ENCODE peak calls at places on chromosomes 1 and 21, in five cellular contexts. One of them, this sample, is unnamed. For H3K36me3, the result is how much of the 10 kb centered on the place peaks cover.

GRCh38 chr1:31434101-31434871 is 21.3 kb downstream of the SERINC2 start:
- DNase-seq in colonic mucosa: no peak
- DNase-seq in adipocyte: no peak
- DNase-seq in GM23338: peak
- DNase-seq in GM23248: no peak
- DNase-seq in this sample: no peak

GRCh38 chr21:35478096-35479080 is 429.3 kb upstream of the RUNX1 start:
- DNase-seq in GM23248: no peak
- DNase-seq in adipocyte: no peak
- DNase-seq in GM23338: no peak
- DNase-seq in colonic mucosa: no peak
- DNase-seq in this sample: no peak

GRCh38 chr1:14660795-14661194 is 62.3 kb downstream of the KAZN start:
- DNase-seq in adipocyte: no peak
- DNase-seq in colonic mucosa: no peak
- DNase-seq in GM23248: peak
- DNase-seq in GM23338: no peak
- DNase-seq in this sample: no peak

GRCh38 chr21:36698160-36699025 is 522 bp upstream of the SIM2 start:
- DNase-seq in GM23338: peak
- DNase-seq in colonic mucosa: no peak
- DNase-seq in GM23248: no peak
- DNase-seq in adipocyte: no peak
- DNase-seq in this sample: no peak

GRCh38 chr1:21439721-21440629 is at the start of gene NBPF3:
- DNase-seq in adipocyte: peak
- DNase-seq in colonic mucosa: peak
- DNase-seq in GM23248: peak
- DNase-seq in GM23338: peak
- DNase-seq in this sample: peak

GRCh38 chr1:22231995-22232690 is 89.2 kb upstream of the WNT4 start:
- DNase-seq in GM23338: no peak
- DNase-seq in colonic mucosa: no peak
- DNase-seq in adipocyte: no peak
- DNase-seq in GM23248: no peak
- DNase-seq in this sample: no peak

GRCh38 chr21:44436111-44436611 is 19.1 kb upstream of the LRRC3 start:
- DNase-seq in GM23338: no peak
- DNase-seq in adipocyte: no peak
- DNase-seq in GM23248: no peak
- DNase-seq in colonic mucosa: no peak
- DNase-seq in this sample: no peak

GRCh38 chr1:163709636-163710035 is 387.9 kb downstream of the NUF2 start:
- DNase-seq in colonic mucosa: no peak
- DNase-seq in GM23338: no peak
- DNase-seq in adipocyte: peak
- DNase-seq in GM23248: peak
- DNase-seq in this sample: no peak

GRCh38 chr1:38826262-38826661 is 33.3 kb downstream of the RRAGC start:
- DNase-seq in colonic mucosa: no peak
- DNase-seq in GM23338: no peak
- DNase-seq in GM23248: no peak
- DNase-seq in adipocyte: no peak
- DNase-seq in this sample: no peak

GRCh38 chr1:35650416-35650815 is 9.1 kb upstream of the PSMB2 start:
- DNase-seq in adipocyte: no peak
- DNase-seq in colonic mucosa: no peak
- DNase-seq in GM23338: no peak
- DNase-seq in GM23248: no peak
- DNase-seq in this sample: no peak

GRCh38 chr1:181508486-181509165 is 25.3 kb downstream of the CACNA1E start:
- DNase-seq in GM23338: no peak
- DNase-seq in GM23248: peak
- DNase-seq in adipocyte: no peak
- DNase-seq in colonic mucosa: no peak
- DNase-seq in this sample: peak

GRCh38 chr1:33326690-33327300 is 5.9 kb upstream of the A3GALT2 start:
- DNase-seq in colonic mucosa: no peak
- DNase-seq in GM23248: no peak
- DNase-seq in adipocyte: no peak
- DNase-seq in GM23338: no peak
- DNase-seq in this sample: no peak

GRCh38 chr1:168687796-168688195 is 41.2 kb downstream of the DPT start:
- DNase-seq in adipocyte: no peak
- DNase-seq in colonic mucosa: no peak
- DNase-seq in GM23338: peak
- DNase-seq in GM23248: no peak
- DNase-seq in this sample: no peak

GRCh38 chr1:166122873-166123466 is 43.8 kb downstream of the FAM78B start:
- DNase-seq in GM23248: no peak
- DNase-seq in adipocyte: no peak
- DNase-seq in GM23338: peak
- DNase-seq in colonic mucosa: no peak
- DNase-seq in this sample: no peak

GRCh38 chr1:212950243-212951057 is at the start of gene VASH2:
- DNase-seq in GM23248: peak
- DNase-seq in colonic mucosa: peak
- DNase-seq in GM23338: peak
- DNase-seq in adipocyte: peak
- DNase-seq in this sample: peak

GRCh38 chr1:225750420-225750819 is 27.2 kb upstream of the SRP9 start:
- DNase-seq in colonic mucosa: no peak
- DNase-seq in GM23338: no peak
- DNase-seq in adipocyte: no peak
- DNase-seq in GM23248: no peak
- DNase-seq in this sample: no peak

GRCh38 chr1:155167166-155168104 is 5.7 kb downstream of the KRTCAP2 start:
- DNase-seq in GM23248: peak
- DNase-seq in colonic mucosa: peak
- DNase-seq in adipocyte: peak
- DNase-seq in GM23338: peak
- DNase-seq in this sample: peak

GRCh38 chr1:154320882-154321608 is at the start of gene AQP10:
- DNase-seq in adipocyte: no peak
- DNase-seq in colonic mucosa: no peak
- DNase-seq in GM23248: no peak
- DNase-seq in GM23338: no peak
- DNase-seq in this sample: no peak

GRCh38 chr1:225963735-225964530 is 22.9 kb upstream of the LEFTY2 start:
- DNase-seq in GM23248: no peak
- DNase-seq in GM23338: no peak
- DNase-seq in colonic mucosa: no peak
- DNase-seq in adipocyte: no peak
- DNase-seq in this sample: no peak

GRCh38 chr1:20087668-20088067 is 17.7 kb downstream of the PLA2G5 start:
- DNase-seq in GM23248: no peak
- DNase-seq in adipocyte: no peak
- DNase-seq in colonic mucosa: no peak
- DNase-seq in GM23338: peak
- DNase-seq in this sample: no peak

GRCh38 chr1:24558902-24559791 is 3.3 kb downstream of the NCMAP start:
- DNase-seq in adipocyte: peak
- DNase-seq in GM23338: peak
- DNase-seq in colonic mucosa: peak
- DNase-seq in GM23248: peak
- DNase-seq in this sample: peak

GRCh38 chr1:159779403-159779851 is 1.3 kb upstream of the DUSP23 start:
- DNase-seq in colonic mucosa: no peak
- DNase-seq in adipocyte: peak
- DNase-seq in GM23248: peak
- DNase-seq in GM23338: no peak
- DNase-seq in this sample: peak

GRCh38 chr1:225447649-225448048 is 19.8 kb upstream of the LBR start:
- DNase-seq in GM23338: no peak
- DNase-seq in colonic mucosa: no peak
- DNase-seq in adipocyte: no peak
- DNase-seq in GM23248: peak
- DNase-seq in this sample: peak

GRCh38 chr1:21012937-21013336 is 163.8 kb downstream of the EIF4G3 start:
- DNase-seq in GM23338: no peak
- DNase-seq in adipocyte: peak
- DNase-seq in GM23248: peak
- DNase-seq in colonic mucosa: no peak
- DNase-seq in this sample: no peak

GRCh38 chr1:12454406-12455391 is 163.3 kb downstream of the DHRS3 start:
- DNase-seq in adipocyte: peak
- DNase-seq in GM23248: peak
- DNase-seq in colonic mucosa: no peak
- DNase-seq in GM23338: no peak
- DNase-seq in this sample: peak

GRCh38 chr1:159015440-159015909 is 5.8 kb downstream of the IFI16 start:
- DNase-seq in GM23338: no peak
- DNase-seq in GM23248: peak
- DNase-seq in colonic mucosa: peak
- DNase-seq in adipocyte: peak
- DNase-seq in this sample: peak

GRCh38 chr1:91781916-91782622 is 103.9 kb downstream of the TGFBR3 start:
- DNase-seq in GM23248: no peak
- DNase-seq in colonic mucosa: no peak
- DNase-seq in GM23338: no peak
- DNase-seq in adipocyte: peak
- DNase-seq in this sample: no peak
- H3K36me3 ChIP-seq in GM23248: under half
- H3K36me3 ChIP-seq in colonic mucosa: under half
- H3K36me3 ChIP-seq in GM23338: under half
- H3K36me3 ChIP-seq in adipocyte: under half
- H3K36me3 ChIP-seq in this sample: under half

DNA sequence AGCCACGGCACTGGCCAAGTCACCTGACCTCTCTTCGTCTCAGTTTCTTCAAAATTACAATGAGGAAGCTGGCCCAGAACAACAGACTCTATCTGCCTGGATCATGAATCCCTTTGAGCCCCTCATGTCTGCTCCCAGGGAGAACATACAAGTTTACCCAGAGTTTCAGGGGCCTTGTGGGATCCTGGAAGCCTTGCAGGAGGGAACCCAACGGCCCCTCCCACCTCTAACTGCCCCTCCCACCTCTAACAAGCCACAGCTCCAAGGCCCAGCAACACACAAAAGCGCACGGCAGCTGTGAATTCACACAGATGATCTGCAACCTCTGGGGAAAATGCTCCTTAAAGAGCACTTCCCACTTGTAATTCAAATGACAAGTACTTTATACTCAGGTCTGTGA is 113.3 kb downstream of the NPHP4 start:
- DNase-seq in GM23338: no peak
- DNase-seq in colonic mucosa: no peak
- DNase-seq in adipocyte: no peak
- DNase-seq in GM23248: no peak
- DNase-seq in this sample: no peak
- H3K36me3 ChIP-seq in GM23338: under half
- H3K36me3 ChIP-seq in colonic mucosa: under half
- H3K36me3 ChIP-seq in adipocyte: under half
- H3K36me3 ChIP-seq in GM23248: under half
- H3K36me3 ChIP-seq in this sample: under half

GRCh38 chr1:204228896-204229295 is 15.1 kb upstream of the GOLT1A start:
- DNase-seq in GM23248: no peak
- DNase-seq in colonic mucosa: no peak
- DNase-seq in GM23338: no peak
- DNase-seq in adipocyte: no peak
- DNase-seq in this sample: no peak
- H3K36me3 ChIP-seq in GM23248: under half
- H3K36me3 ChIP-seq in colonic mucosa: under half
- H3K36me3 ChIP-seq in GM23338: under half
- H3K36me3 ChIP-seq in adipocyte: under half
- H3K36me3 ChIP-seq in this sample: under half

DNA sequence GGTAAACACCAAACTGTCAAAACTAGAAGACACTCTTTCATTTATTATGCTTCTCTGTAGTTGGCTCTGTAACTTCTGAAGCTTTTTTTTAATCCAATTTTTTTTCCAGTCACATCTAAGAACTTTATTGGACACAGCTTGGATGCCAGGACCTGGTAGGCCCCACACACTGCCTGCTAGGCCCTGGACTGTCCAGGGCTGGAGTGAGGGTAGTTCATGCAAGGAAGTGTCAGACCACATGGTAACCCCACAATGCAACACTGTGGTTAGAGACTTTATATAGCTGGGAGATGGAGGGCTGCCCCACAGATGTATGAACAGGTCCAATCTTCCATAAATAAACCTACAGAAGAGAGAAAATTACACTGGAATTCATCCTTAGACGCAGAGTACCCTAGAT is 7.1 kb downstream of the SLC2A1 start:
- DNase-seq in GM23338: no peak
- DNase-seq in adipocyte: no peak
- DNase-seq in GM23248: no peak
- DNase-seq in colonic mucosa: no peak
- DNase-seq in this sample: no peak
- H3K36me3 ChIP-seq in GM23338: under half
- H3K36me3 ChIP-seq in adipocyte: under half
- H3K36me3 ChIP-seq in GM23248: under half
- H3K36me3 ChIP-seq in colonic mucosa: under half
- H3K36me3 ChIP-seq in this sample: half or more

GRCh38 chr1:9549955-9550546 is 10.8 kb downstream of the SLC25A33 start:
- DNase-seq in adipocyte: no peak
- DNase-seq in GM23338: no peak
- DNase-seq in GM23248: no peak
- DNase-seq in colonic mucosa: no peak
- DNase-seq in this sample: no peak
- H3K36me3 ChIP-seq in adipocyte: under half
- H3K36me3 ChIP-seq in GM23338: under half
- H3K36me3 ChIP-seq in GM23248: under half
- H3K36me3 ChIP-seq in colonic mucosa: under half
- H3K36me3 ChIP-seq in this sample: under half

DNA sequence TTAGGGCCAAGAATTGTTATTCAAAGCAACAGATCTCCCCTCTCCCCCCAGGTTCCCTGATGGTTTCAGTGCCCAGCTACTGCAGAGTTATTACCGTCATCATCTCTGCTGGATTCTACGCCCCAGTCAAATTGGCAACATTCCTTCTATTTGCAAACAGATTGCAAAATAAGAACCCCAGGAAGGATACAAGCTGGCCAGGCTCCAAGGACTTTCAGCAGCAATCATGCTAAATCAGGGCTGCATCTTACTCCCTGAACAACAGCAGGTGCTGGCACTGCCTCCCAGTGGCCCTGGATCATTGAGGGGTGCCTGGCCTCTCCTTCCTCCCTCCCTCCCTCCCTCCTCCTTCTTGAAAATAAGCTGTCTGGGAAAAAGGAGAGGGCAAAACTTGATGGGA is 521.6 kb upstream of the BEND5 start:
- DNase-seq in adipocyte: peak
- DNase-seq in GM23248: no peak
- DNase-seq in GM23338: peak
- DNase-seq in colonic mucosa: no peak
- DNase-seq in this sample: no peak
- H3K36me3 ChIP-seq in adipocyte: under half
- H3K36me3 ChIP-seq in GM23248: under half
- H3K36me3 ChIP-seq in GM23338: under half
- H3K36me3 ChIP-seq in colonic mucosa: under half
- H3K36me3 ChIP-seq in this sample: under half

DNA sequence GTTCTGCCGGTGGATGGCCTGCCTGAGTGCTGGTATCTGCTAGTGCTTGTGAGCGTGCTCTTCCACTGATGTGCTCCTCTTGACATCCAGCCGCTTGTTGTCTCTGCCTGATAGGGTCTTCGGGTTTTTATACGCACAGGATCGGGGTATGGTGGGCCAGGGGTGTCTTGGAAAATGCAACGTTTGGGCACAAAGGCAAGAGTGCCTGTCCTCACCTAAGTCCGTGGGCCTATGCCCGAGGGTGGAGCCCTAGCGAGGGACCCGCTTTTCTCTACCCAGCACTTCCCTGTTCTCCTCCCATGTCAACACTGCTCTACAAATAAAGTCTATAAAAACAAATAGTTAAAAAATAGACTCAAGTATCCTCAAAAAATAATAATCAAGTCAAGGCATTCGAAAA is 1007.8 kb downstream of the PLA2G4A start:
- DNase-seq in GM23338: no peak
- DNase-seq in colonic mucosa: no peak
- DNase-seq in GM23248: no peak
- DNase-seq in adipocyte: no peak
- DNase-seq in this sample: no peak
- H3K36me3 ChIP-seq in GM23338: under half
- H3K36me3 ChIP-seq in colonic mucosa: under half
- H3K36me3 ChIP-seq in GM23248: under half
- H3K36me3 ChIP-seq in adipocyte: under half
- H3K36me3 ChIP-seq in this sample: under half

This sample was measured in MG63.